ENCODE peak calls at places on chromosomes 3 and 15, in ten cellular contexts. X is upper lobe of right lung; M is right lobe of liver; L is IMR-90; G is Panc1; V is lung; U is aorta; Q is CD8-positive, alpha-beta T cell; Z is GM06990; W is RWPE2. T is an unnamed sample.

GRCh38 chr3:56862352-56863062 is 60.8 kb upstream of the ARHGEF3 start:
- DNase-seq in X (no peak), M (no peak), L (peak; percentile 73), G (no peak), V (no peak), U (no peak), Q (no peak), Z (peak; percentile 54), W (no peak), T (no peak)

GRCh38 chr3:66738625-66739330 is 238.0 kb upstream of the LRIG1 start:
- DNase-seq in X (no peak), M (no peak), L (peak; percentile 87), G (no peak), V (no peak), U (no peak), Q (no peak), Z (no peak), W (no peak), T (no peak)

GRCh38 chr15:45714501-45715488 is 80.0 kb downstream of the SQOR start:
- DNase-seq in X (no peak), M (peak; percentile 57), L (peak; percentile 72), G (no peak), V (peak; percentile 56), U (no peak), Q (peak; percentile 33), Z (no peak), W (no peak), T (peak; percentile 47)

GRCh38 chr3:195932418-195933043 is 24.2 kb upstream of the TNK2 start:
- DNase-seq in X (peak; percentile 35), M (peak; percentile 33), L (no peak), G (no peak), V (no peak), U (peak; percentile 50), Q (no peak), Z (no peak), W (no peak), T (no peak)

GRCh38 chr3:197974016-197974415 is 14.0 kb downstream of the LMLN start:
- DNase-seq in X (no peak), M (no peak), L (no peak), G (no peak), V (no peak), U (no peak), Q (no peak), Z (no peak), W (no peak), T (no peak)

GRCh38 chr3:141383555-141384129 is 15.3 kb downstream of the ZBTB38 start:
- DNase-seq in X (no peak), M (no peak), L (peak; percentile 67), G (no peak), V (no peak), U (no peak), Q (no peak), Z (no peak), W (no peak), T (no peak)

GRCh38 chr15:91055548-91056331 is 33.3 kb upstream of the VPS33B start:
- DNase-seq in X (no peak), M (peak; percentile 67), L (peak; percentile 55), G (peak; percentile 68), V (peak; percentile 60), U (no peak), Q (no peak), Z (no peak), W (no peak), T (peak; percentile 53)

GRCh38 chr15:85615930-85616329 is 178.8 kb downstream of the KLHL25 start:
- DNase-seq in X (no peak), M (no peak), L (peak; percentile 52), G (no peak), V (no peak), U (no peak), Q (no peak), Z (no peak), W (no peak), T (peak; percentile 48)

GRCh38 chr3:126743781-126744180 is 39.7 kb downstream of the CHCHD6 start:
- DNase-seq in X (no peak), M (peak; percentile 37), L (no peak), G (no peak), V (no peak), U (no peak), Q (no peak), Z (no peak), W (no peak), T (no peak)

GRCh38 chr15:84611631-84612030 is 10.8 kb downstream of the ZSCAN2 start:
- DNase-seq in X (no peak), M (no peak), L (peak; percentile 52), G (no peak), V (no peak), U (no peak), Q (no peak), Z (no peak), W (no peak), T (no peak)

GRCh38 chr3:58965870-58966269 is 84.0 kb downstream of the CFAP20DC start:
- DNase-seq in X (no peak), M (no peak), L (peak; percentile 71), G (no peak), V (no peak), U (no peak), Q (no peak), Z (no peak), W (no peak), T (no peak)

GRCh38 chr3:111978493-111978832 is 363 bp upstream of the ABHD10 start:
- DNase-seq in X (no peak), M (no peak), L (no peak), G (no peak), V (no peak), U (no peak), Q (no peak), Z (no peak), W (no peak), T (no peak)

GRCh38 chr15:41125950-41126642 is 10.0 kb upstream of the INO80 start:
- DNase-seq in X (no peak), M (no peak), L (no peak), G (no peak), V (no peak), U (no peak), Q (no peak), Z (no peak), W (no peak), T (no peak)

GRCh38 chr3:152204218-152204617 is 64.5 kb upstream of the MBNL1 start:
- DNase-seq in X (no peak), M (no peak), L (no peak), G (no peak), V (no peak), U (no peak), Q (no peak), Z (no peak), W (no peak), T (no peak)

GRCh38 chr3:4343258-4343657 is 40.1 kb downstream of the SETMAR start:
- DNase-seq in X (no peak), M (no peak), L (peak; percentile 67), G (no peak), V (no peak), U (no peak), Q (no peak), Z (no peak), W (no peak), T (no peak)

GRCh38 chr3:14410501-14411165 is 8.2 kb downstream of the SLC6A6 start:
- DNase-seq in X (peak; percentile 76), M (no peak), L (peak; percentile 92), G (peak; percentile 61), V (peak; percentile 83), U (no peak), Q (no peak), Z (no peak), W (no peak), T (no peak)

GRCh38 chr3:40336101-40336500 is 26.6 kb downstream of the EIF1B start:
- DNase-seq in X (no peak), M (no peak), L (no peak), G (no peak), V (no peak), U (no peak), Q (no peak), Z (no peak), W (no peak), T (no peak)

GRCh38 chr15:68430471-68431036 is 1.4 kb downstream of the ITGA11 start:
- DNase-seq in X (no peak), M (no peak), L (no peak), G (no peak), V (no peak), U (no peak), Q (no peak), Z (no peak), W (no peak), T (peak; percentile 4)
- H3K27me3 ChIP-seq in X (peaks cover 36% of the 10 kb centered on the region), M (no peaks in the 10 kb centered on the region), L (peaks cover 28% of the 10 kb centered on the region), G (peaks cover 24% of the 10 kb centered on the region), V (no peaks in the 10 kb centered on the region), U (no peaks in the 10 kb centered on the region), Q (no peaks in the 10 kb centered on the region), Z (peaks cover 4% of the 10 kb centered on the region), W (peaks cover 58% of the 10 kb centered on the region), T (peaks cover 60% of the 10 kb centered on the region)

DNA sequence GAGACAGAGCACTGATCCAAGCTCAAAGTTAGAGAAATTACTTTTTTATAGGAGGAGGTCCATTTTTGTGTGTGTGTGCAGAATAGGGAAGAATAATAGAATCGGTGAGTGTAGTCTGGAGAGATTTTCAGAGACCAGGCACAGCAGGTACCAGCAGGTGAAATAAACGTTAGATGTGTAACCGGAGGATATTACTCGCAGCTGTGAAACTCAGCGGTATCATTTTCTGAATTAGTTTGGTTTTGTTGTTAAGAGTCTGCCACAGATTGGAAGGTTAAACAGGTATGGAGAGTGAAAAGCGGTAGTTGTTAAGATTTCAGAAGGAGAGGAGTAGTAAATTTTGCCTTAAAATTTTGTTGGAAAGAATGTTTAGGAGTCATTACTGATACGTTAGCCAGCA is 69.9 kb downstream of the RGMA start:
- DNase-seq in X (no peak), M (no peak), L (no peak), G (no peak), V (no peak), U (no peak), Q (no peak), Z (no peak), W (no peak), T (no peak)
- H3K36me3 ChIP-seq in X (peaks cover 100% of the 10 kb centered on the region), M (peaks cover 49% of the 10 kb centered on the region), L (peaks cover 58% of the 10 kb centered on the region), G (peaks cover 75% of the 10 kb centered on the region), V (peaks cover 53% of the 10 kb centered on the region), U (peaks cover 10% of the 10 kb centered on the region), Q (peaks cover 90% of the 10 kb centered on the region), Z (peaks cover 37% of the 10 kb centered on the region), W (peaks cover 100% of the 10 kb centered on the region), T (peaks cover 88% of the 10 kb centered on the region)

DNA sequence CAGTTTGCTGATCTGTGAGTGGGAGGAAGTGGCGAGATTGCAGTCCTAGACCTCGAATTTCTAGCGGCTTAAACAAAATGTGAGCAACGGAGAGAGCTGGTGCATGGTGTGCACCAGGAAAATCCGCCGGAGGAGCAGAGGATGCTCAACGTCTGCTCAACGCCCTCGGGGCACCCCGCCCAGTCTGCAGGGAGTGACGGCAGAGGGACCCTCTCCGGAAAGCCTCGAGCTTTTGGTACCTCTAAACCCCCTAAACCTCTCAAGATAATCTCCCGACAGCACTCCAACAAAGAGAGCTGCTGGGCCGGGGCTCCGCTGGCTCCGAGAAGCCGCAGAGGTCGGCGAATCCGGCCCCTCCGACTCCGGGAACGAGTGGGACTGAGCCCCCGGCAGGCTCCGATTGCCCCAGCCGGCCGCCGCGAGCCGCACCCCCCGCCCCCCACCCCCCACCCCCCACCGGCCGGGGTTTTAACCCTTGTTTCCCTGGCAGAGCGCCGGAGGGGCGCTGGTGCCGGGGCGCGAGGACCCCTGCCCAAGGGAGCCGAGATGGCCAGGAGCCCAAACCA is 1.7 kb downstream of the MEGF11 start:
- DNase-seq in X (no peak), M (no peak), L (no peak), G (no peak), V (no peak), U (no peak), Q (no peak), Z (no peak), W (no peak), T (peak; percentile 18)
- H3K4me3 ChIP-seq in X (peak overlapping the region; percentile 51), M (no peak overlapping the region), L (no peak overlapping the region), G (peak overlapping the region; percentile 47), V (no peak overlapping the region), U (no peak overlapping the region), Q (peak overlapping the region; percentile 69), Z (no peak overlapping the region), W (no peak overlapping the region), T (peak overlapping the region; percentile 37)

GRCh38 chr3:183392166-183393034 is 36.0 kb downstream of the MCF2L2 start:
- DNase-seq in X (no peak), M (no peak), L (peak; percentile 20), G (no peak), V (no peak), U (no peak), Q (no peak), Z (no peak), W (no peak), T (no peak)
- H3K27me3 ChIP-seq in X (no peaks in the 10 kb centered on the region), M (no peaks in the 10 kb centered on the region), L (peaks cover 35% of the 10 kb centered on the region), G (peaks cover 8% of the 10 kb centered on the region), V (no peaks in the 10 kb centered on the region), U (no peaks in the 10 kb centered on the region), Q (no peaks in the 10 kb centered on the region), Z (peaks cover 1% of the 10 kb centered on the region), W (peaks cover 3% of the 10 kb centered on the region), T (no peaks in the 10 kb centered on the region)

T was measured in HAP-1.